ENCODE peak calls at places on chromosomes 12 and 14, in nine cellular contexts. B, R, C, K, G, A, T, X and Z are unnamed samples.

GRCh38 chr14:68786491-68787234 is 6.2 kb downstream of the ZFP36L1 start:
- DNase-seq in B (peak; percentile 26), R (peak; percentile 80), C (no peak), K (no peak), G (no peak), A (no peak), T (no peak), X (peak; percentile 81), Z (no peak)

GRCh38 chr14:69490219-69490918 is 5.8 kb downstream of the PLEKHD1 start:
- DNase-seq in B (no peak), R (no peak), C (no peak), K (no peak), G (no peak), A (no peak), T (no peak), X (no peak), Z (no peak)

GRCh38 chr12:20369164-20370000 is 1.0 kb downstream of the PDE3A start:
- DNase-seq in B (peak; percentile 77), R (peak; percentile 91), C (peak; percentile 70), K (peak; percentile 72), G (peak; percentile 95), A (no peak), T (no peak), X (peak; percentile 54), Z (peak; percentile 27)

GRCh38 chr12:45789025-45789424 is 59.5 kb downstream of the ARID2 start:
- DNase-seq in B (no peak), R (peak; percentile 86), C (peak; percentile 54), K (no peak), G (no peak), A (no peak), T (peak; percentile 8), X (peak; percentile 92), Z (no peak)

GRCh38 chr14:100737526-100737925 is 10.8 kb downstream of the DLK1 start:
- DNase-seq in B (no peak), R (no peak), C (no peak), K (peak; percentile 16), G (peak; percentile 59), A (no peak), T (no peak), X (no peak), Z (no peak)

GRCh38 chr12:94277426-94278000 is 129.1 kb downstream of the PLXNC1 start:
- DNase-seq in B (no peak), R (peak; percentile 66), C (no peak), K (no peak), G (no peak), A (no peak), T (no peak), X (peak; percentile 4), Z (no peak)

GRCh38 chr12:105892362-105892910 is 246.3 kb downstream of the NUAK1 start:
- DNase-seq in B (no peak), R (no peak), C (no peak), K (no peak), G (no peak), A (no peak), T (no peak), X (no peak), Z (no peak)

GRCh38 chr12:110354172-110354780 is 49.2 kb downstream of the ANAPC7 start:
- DNase-seq in B (no peak), R (peak; percentile 76), C (peak; percentile 14), K (no peak), G (no peak), A (no peak), T (no peak), X (peak; percentile 27), Z (no peak)

GRCh38 chr14:37247777-37248461 is 50.2 kb downstream of the MIPOL1 start:
- DNase-seq in B (no peak), R (no peak), C (no peak), K (no peak), G (no peak), A (no peak), T (no peak), X (no peak), Z (no peak)

GRCh38 chr14:92513966-92514843 is 624 bp downstream of the RIN3 start:
- DNase-seq in B (peak; percentile 43), R (peak; percentile 43), C (no peak), K (peak; percentile 55), G (peak; percentile 77), A (no peak), T (no peak), X (peak; percentile 37), Z (no peak)

GRCh38 chr12:89051065-89051677 is 301.1 kb downstream of the DUSP6 start:
- DNase-seq in B (peak; percentile 72), R (peak; percentile 84), C (peak; percentile 70), K (no peak), G (no peak), A (peak; percentile 64), T (no peak), X (peak; percentile 85), Z (no peak)
- TF ChIP-seq CTCF in B (peak; percentile 98), R (peak; percentile 83), C (peak; percentile 81), K (peak; percentile 93), G (peak; percentile 96), A (peak; percentile 88), T (peak; percentile 86), X (peak; percentile 94), Z (peak; percentile 94)

GRCh38 chr12:53325539-53326061 is 4.2 kb upstream of the AAAS start:
- DNase-seq in B (peak; percentile 70), R (no peak), C (no peak), K (peak; percentile 47), G (peak; percentile 84), A (no peak), T (no peak), X (no peak), Z (no peak)

GRCh38 chr12:53327435-53328042 is 6.1 kb upstream of the AAAS start:
- DNase-seq in B (no peak), R (peak; percentile 48), C (no peak), K (no peak), G (peak; percentile 14), A (no peak), T (no peak), X (peak; percentile 33), Z (no peak)

GRCh38 chr12:53326460-53327185 is 5.2 kb upstream of the AAAS start:
- DNase-seq in B (peak; percentile 49), R (no peak), C (no peak), K (no peak), G (peak; percentile 24), A (no peak), T (no peak), X (no peak), Z (no peak)

GRCh38 chr12:53324779-53325538 is 3.5 kb upstream of the AAAS start:
- DNase-seq in B (peak; percentile 90), R (peak; percentile 96), C (peak; percentile 68), K (peak; percentile 85), G (peak; percentile 97), A (peak; percentile 55), T (peak; percentile 87), X (peak; percentile 90), Z (peak; percentile 80)

DNA sequence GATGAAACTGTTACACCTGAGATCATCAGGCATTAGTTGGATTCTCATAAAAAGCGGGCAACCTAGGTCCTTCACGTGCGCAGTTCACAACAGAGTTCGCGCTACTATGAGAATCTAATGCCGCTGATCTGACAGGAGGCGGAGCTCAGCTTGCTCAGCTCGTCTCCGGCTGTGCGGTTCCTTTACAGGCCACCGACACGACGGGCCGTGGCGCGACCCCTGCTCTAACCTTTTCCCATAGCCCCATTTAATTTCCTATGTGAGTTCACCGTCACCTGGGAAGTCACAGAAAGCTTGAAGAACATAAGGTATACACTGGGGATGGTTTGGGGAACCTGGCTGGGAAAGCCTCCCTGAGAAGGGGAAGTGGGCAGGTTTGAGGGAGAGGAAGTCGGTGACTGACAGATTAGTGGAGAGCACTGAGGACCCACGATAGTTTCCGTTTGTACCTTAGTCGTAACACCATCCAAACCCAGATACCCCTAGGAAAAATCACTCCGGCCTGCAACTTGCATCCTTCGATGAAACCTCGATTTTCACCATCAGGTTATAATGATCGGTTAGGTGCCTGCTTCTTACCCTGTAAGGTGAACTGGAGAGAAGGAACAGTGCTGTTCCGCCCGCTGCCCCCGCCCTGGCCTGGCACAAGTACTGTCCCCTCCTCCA is 2.8 kb upstream of the AAAS start:
- DNase-seq in B (peak; percentile 64), R (no peak), C (no peak), K (no peak), G (no peak), A (no peak), T (no peak), X (no peak), Z (no peak)
- TF ChIP-seq CTCF in B (no peak), R (no peak), C (no peak), K (no peak), G (no peak), A (no peak), T (no peak), X (no peak), Z (no peak)

GRCh38 chr12:47941475-47942326 is 21.7 kb upstream of the TMEM106C start:
- DNase-seq in B (no peak), R (no peak), C (no peak), K (no peak), G (no peak), A (no peak), T (no peak), X (no peak), Z (no peak)

GRCh38 chr12:47943492-47944359 is 19.7 kb upstream of the TMEM106C start:
- DNase-seq in B (no peak), R (no peak), C (no peak), K (no peak), G (no peak), A (no peak), T (no peak), X (no peak), Z (no peak)

GRCh38 chr12:47944685-47945340 is 18.6 kb upstream of the TMEM106C start:
- DNase-seq in B (no peak), R (no peak), C (no peak), K (no peak), G (no peak), A (no peak), T (no peak), X (no peak), Z (no peak)

GRCh38 chr12:47940773-47941474 is 22.5 kb upstream of the TMEM106C start:
- DNase-seq in B (no peak), R (no peak), C (no peak), K (no peak), G (no peak), A (no peak), T (no peak), X (no peak), Z (no peak)

GRCh38 chr12:47942327-47943230 is 20.8 kb upstream of the TMEM106C start:
- DNase-seq in B (peak; percentile 49), R (peak; percentile 9), C (no peak), K (no peak), G (peak; percentile 81), A (no peak), T (no peak), X (no peak), Z (no peak)
- TF ChIP-seq CTCF in B (peak; percentile 26), R (peak; percentile 28), C (peak; percentile 52), K (no peak), G (peak; percentile 19), A (peak; percentile 7), T (peak; percentile 5), X (no peak), Z (no peak)

GRCh38 chr12:123761841-123762714 is at the start of gene DNAH10:
- DNase-seq in B (peak; percentile 92), R (peak; percentile 29), C (no peak), K (peak; percentile 75), G (peak; percentile 76), A (no peak), T (no peak), X (no peak), Z (no peak)
- TF ChIP-seq CTCF in B (peak; percentile 74), R (peak; percentile 45), C (no peak), K (peak; percentile 39), G (no peak), A (peak; percentile 51), T (peak; percentile 17), X (no peak), Z (no peak)